ENCODE peak calls at places on chromosome 3, in four cellular contexts. Z is tibial nerve, J is sigmoid colon, A is esophagus muscularis mucosa. N is an unnamed sample. For H3K27me3, the result is how much of the 10 kb centered on the place peaks cover.

GRCh38 chr3:55427739-55428138 is 59.4 kb downstream of the WNT5A start:
- DNase-seq in J (no peak), Z (no peak), A (no peak), N (no peak)

GRCh38 chr3:180804871-180805430 is 107.5 kb upstream of the FXR1 start:
- DNase-seq in J (no peak), A (no peak), Z (no peak), N (peak)

GRCh38 chr3:81554348-81554747 is 207.1 kb downstream of the GBE1 start:
- DNase-seq in Z (no peak), A (no peak), J (no peak), N (no peak)

GRCh38 chr3:23867400-23867799 is 49.4 kb downstream of the NKIRAS1 start:
- DNase-seq in A (no peak), Z (no peak), J (no peak), N (no peak)

GRCh38 chr3:142886938-142887337 is 1.9 kb downstream of the PCOLCE2 start:
- DNase-seq in J (no peak), A (no peak), Z (no peak), N (no peak)

GRCh38 chr3:151838574-151839312 is 24.8 kb downstream of the AADAC start:
- DNase-seq in Z (peak), J (peak), A (no peak), N (peak)

GRCh38 chr3:39671116-39671515 is 138.3 kb upstream of the MYRIP start:
- DNase-seq in A (no peak), J (no peak), Z (no peak), N (no peak)

GRCh38 chr3:177197934-177198484 is 727 bp upstream of the TBL1XR1 start:
- DNase-seq in Z (no peak), A (no peak), J (no peak), N (no peak)

GRCh38 chr3:14441240-14441919 is 39.0 kb downstream of the SLC6A6 start:
- DNase-seq in J (no peak), Z (no peak), A (no peak), N (no peak)

GRCh38 chr3:72152551-72153476 is 367.9 kb upstream of the PROK2 start:
- DNase-seq in J (peak), Z (peak), A (no peak), N (peak)

GRCh38 chr3:31193871-31194270 is 299.4 kb upstream of the GADL1 start:
- DNase-seq in A (no peak), J (no peak), Z (no peak), N (no peak)

GRCh38 chr3:185153861-185154629 is 1.2 kb upstream of the C3orf70 start:
- DNase-seq in J (no peak), A (no peak), Z (no peak), N (no peak)

GRCh38 chr3:97821413-97821809 is 400 bp upstream of the CRYBG3 start:
- DNase-seq in Z (peak), A (no peak), J (peak), N (no peak)

GRCh38 chr3:42055291-42055690 is 35.9 kb upstream of the TRAK1 start:
- DNase-seq in A (no peak), Z (no peak), J (no peak), N (no peak)

GRCh38 chr3:105906834-105907233 is 38.0 kb upstream of the CBLB start:
- DNase-seq in A (no peak), J (peak), Z (peak), N (no peak)

GRCh38 chr3:57646723-57647122 is 46.2 kb downstream of the DENND6A start:
- DNase-seq in Z (peak), A (no peak), J (no peak), N (peak)

GRCh38 chr3:198079771-198080520 is 119.9 kb downstream of the LMLN start:
- DNase-seq in J (no peak), Z (no peak), A (no peak), N (no peak)

GRCh38 chr3:17258823-17259436 is 374.2 kb downstream of the PLCL2 start:
- DNase-seq in Z (peak), J (no peak), A (no peak), N (no peak)

GRCh38 chr3:185988816-185989175 is 51.0 kb upstream of the TRA2B start:
- DNase-seq in A (no peak), Z (no peak), J (no peak), N (no peak)

GRCh38 chr3:69770219-69770618 is 31.0 kb downstream of the MITF start:
- DNase-seq in J (no peak), Z (no peak), A (no peak), N (no peak)

GRCh38 chr3:51099794-51100542 is 285.1 kb upstream of the MANF start:
- DNase-seq in Z (peak), A (no peak), J (no peak), N (no peak)

DNA sequence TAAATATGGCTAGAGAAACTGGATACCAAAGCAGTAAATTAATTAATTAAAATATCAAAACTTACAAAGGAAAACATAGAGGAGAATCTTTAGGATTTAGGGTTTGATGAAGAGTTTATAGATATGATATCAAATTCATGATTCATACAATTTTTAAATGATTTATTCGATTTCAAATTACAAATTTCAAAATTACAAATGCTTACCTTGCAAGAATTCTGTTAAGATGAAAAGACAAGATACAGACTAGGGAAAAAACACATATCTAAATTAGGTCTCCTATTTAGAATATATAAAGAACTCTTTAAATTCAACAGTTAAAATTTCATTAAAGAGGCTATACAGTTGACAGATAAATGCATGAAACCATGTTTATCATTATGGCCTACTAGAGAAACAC is 930.7 kb downstream of the ZPLD1 start:
- DNase-seq in A (no peak), Z (no peak), J (no peak), N (no peak)
- TF ChIP-seq EP300 in A (no peak), Z (no peak), J (no peak), N (no peak)

GRCh38 chr3:137761563-137762503 is 2.3 kb upstream of the SOX14 start:
- DNase-seq in J (no peak), Z (no peak), A (peak), N (no peak)

GRCh38 chr3:137764563-137765309 is 621 bp downstream of the SOX14 start:
- DNase-seq in Z (no peak), A (no peak), J (no peak), N (no peak)

GRCh38 chr3:137762674-137763593 is 1.2 kb upstream of the SOX14 start:
- DNase-seq in J (no peak), Z (no peak), A (peak), N (no peak)

GRCh38 chr3:137764001-137764433 is at the start of gene SOX14:
- DNase-seq in J (no peak), A (peak), Z (no peak), N (no peak)

DNA sequence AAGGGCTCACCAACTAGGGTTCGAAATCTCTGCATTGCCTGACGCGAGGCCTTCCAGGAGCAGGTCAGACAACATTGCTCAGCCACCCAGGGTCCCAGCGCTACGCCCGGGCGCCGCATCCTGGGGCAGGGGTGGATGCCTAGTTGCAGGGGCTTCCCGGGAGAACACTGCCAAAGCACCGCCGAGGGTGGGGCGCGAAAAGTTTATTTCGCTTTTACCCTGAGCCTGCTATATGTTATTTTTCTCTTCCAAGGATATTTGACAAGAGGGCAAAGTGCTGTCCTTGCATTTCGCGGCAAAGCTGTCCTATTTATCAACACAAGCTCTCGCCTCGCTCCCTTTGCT is 549 bp upstream of the SOX14 start:
- DNase-seq in A (no peak), Z (no peak), J (no peak), N (no peak)
- H3K27me3 ChIP-seq in A (under half), Z (under half), J (half or more), N (under half)

GRCh38 chr3:12916159-12916558 is 74.8 kb upstream of the RPL32 start:
- DNase-seq in A (no peak), J (no peak), Z (no peak), N (no peak)
- TF ChIP-seq EP300 in A (no peak), J (no peak), Z (no peak), N (no peak)

GRCh38 chr3:13256845-13257244 is 163.3 kb downstream of the NUP210 start:
- DNase-seq in A (no peak), J (no peak), Z (no peak), N (no peak)

GRCh38 chr3:13258986-13259514 is 161.1 kb downstream of the NUP210 start:
- DNase-seq in Z (no peak), J (no peak), A (no peak), N (no peak)

GRCh38 chr3:13260259-13261103 is 159.6 kb downstream of the NUP210 start:
- DNase-seq in A (no peak), J (no peak), Z (no peak), N (no peak)

GRCh38 chr3:13259831-13260230 is 160.3 kb downstream of the NUP210 start:
- DNase-seq in J (no peak), Z (no peak), A (no peak), N (no peak)

DNA sequence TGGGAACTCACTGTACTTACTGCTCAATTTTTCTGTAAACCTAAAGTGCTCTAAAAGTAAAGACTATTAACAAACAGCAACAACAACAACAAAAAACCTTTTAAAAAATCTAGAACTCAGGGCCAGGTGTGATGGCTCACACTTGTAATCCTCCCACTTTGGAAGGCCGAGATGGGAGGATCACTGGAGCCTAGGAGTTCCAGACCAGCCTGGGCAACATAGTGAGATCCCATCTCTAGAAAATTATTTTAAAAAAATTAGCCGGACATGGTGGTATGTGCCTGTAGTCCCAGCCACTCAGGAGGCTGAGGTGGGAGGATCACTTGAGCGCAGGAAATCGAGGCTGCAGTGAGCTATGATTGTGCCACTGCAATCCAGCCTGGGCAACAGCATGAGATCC is 161.8 kb downstream of the NUP210 start:
- DNase-seq in J (no peak), Z (no peak), A (no peak), N (no peak)
- H3K27me3 ChIP-seq in J (under half), Z (under half), A (under half), N (under half)